ENCODE peak calls at places on chromosome 17, in four cellular contexts. V, Z, K and G are unnamed samples.
A peak's percentile ranks its signal among the peaks of the same experiment; 100 is the strongest.

GRCh38 chr17:66971249-66971648 is 6.7 kb downstream of the CACNG4 start:
- DNase-seq in Z (no peak), K (no peak), V (no peak), G (no peak)

GRCh38 chr17:30222741-30223175 is 12.7 kb downstream of the SLC6A4 start:
- DNase-seq in Z (no peak), K (no peak), V (no peak), G (no peak)

GRCh38 chr17:7794063-7794663 is 39.9 kb upstream of the KDM6B start:
- DNase-seq in K (no peak), V (no peak), Z (no peak), G (no peak)

GRCh38 chr17:77571562-77571981 is 386.9 kb upstream of the TNRC6C start:
- DNase-seq in V (no peak), Z (no peak), K (no peak), G (no peak)

GRCh38 chr17:7656958-7657715 is 6.4 kb downstream of the ATP1B2 start:
- DNase-seq in Z (peak; percentile 94), V (no peak), K (no peak), G (peak; percentile 71)

GRCh38 chr17:39742856-39743436 is 5.2 kb downstream of the GRB7 start:
- DNase-seq in Z (no peak), K (no peak), V (no peak), G (no peak)

GRCh38 chr17:33038740-33039139 is 47.1 kb downstream of the SPACA3 start:
- DNase-seq in Z (peak; percentile 85), V (no peak), K (no peak), G (peak; percentile 64)

GRCh38 chr17:19418312-19418992 is 7.4 kb downstream of the RNF112 start:
- DNase-seq in K (peak; percentile 67), Z (no peak), V (no peak), G (no peak)

GRCh38 chr17:27340990-27341595 is 47.2 kb downstream of the WSB1 start:
- DNase-seq in V (no peak), Z (no peak), K (no peak), G (no peak)

DNA sequence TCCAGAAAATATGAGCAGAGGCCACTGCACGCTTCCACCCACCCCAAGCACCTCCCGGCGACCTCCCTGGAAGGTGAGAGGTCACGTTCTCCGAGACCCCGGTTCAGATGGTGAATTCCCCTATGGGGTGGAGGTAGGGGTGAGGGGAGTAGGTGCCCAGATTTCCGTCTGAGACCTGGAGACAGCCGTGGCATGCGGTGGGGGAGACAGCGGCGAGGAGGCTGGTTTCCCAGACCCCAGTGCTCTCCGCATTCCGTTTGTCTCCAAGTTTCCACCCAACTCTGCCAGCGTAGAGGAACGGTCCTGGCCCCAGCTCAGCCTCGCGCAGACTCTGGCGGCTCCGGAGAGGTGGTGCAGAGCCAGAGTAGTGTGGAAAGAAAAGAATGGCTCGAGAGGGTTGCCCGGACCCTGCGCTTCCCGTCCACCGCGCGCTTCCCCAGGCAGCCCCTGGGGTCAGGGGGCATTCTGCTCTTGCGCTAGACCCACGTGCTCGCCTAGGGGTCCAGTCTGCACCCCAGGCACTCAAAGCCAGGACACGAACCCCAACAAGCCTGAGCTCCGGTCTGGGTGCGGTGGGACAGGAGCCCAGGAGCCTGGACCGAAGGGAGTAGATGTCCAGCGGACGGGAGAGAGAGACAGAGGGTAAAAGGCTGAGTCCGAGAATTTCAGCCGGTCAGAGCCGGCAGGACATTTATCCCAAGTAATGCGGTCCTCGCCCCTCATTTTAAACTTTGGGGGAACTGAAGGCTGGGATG is 3.9 kb downstream of the PMP22 start:
- DNase-seq in V (peak; percentile 43), K (peak; percentile 61), Z (peak; percentile 64), G (peak; percentile 47)
- TF ChIP-seq CTCF in V (no peak), K (peak; percentile 27), Z (no peak), G (peak; percentile 22)

GRCh38 chr17:1647802-1648581 is 1.7 kb downstream of the RILP start:
- DNase-seq in Z (peak; percentile 77), K (no peak), V (no peak), G (no peak)

GRCh38 chr17:1650731-1651558 is 1.3 kb upstream of the RILP start:
- DNase-seq in Z (no peak), K (no peak), V (no peak), G (no peak)

GRCh38 chr17:1648582-1649115 is 1.0 kb downstream of the RILP start:
- DNase-seq in Z (peak; percentile 95), V (no peak), K (peak; percentile 94), G (peak; percentile 97)

GRCh38 chr17:1649844-1650409 is at the start of gene RILP:
- DNase-seq in Z (peak; percentile 57), K (peak; percentile 16), V (peak; percentile 82), G (no peak)

DNA sequence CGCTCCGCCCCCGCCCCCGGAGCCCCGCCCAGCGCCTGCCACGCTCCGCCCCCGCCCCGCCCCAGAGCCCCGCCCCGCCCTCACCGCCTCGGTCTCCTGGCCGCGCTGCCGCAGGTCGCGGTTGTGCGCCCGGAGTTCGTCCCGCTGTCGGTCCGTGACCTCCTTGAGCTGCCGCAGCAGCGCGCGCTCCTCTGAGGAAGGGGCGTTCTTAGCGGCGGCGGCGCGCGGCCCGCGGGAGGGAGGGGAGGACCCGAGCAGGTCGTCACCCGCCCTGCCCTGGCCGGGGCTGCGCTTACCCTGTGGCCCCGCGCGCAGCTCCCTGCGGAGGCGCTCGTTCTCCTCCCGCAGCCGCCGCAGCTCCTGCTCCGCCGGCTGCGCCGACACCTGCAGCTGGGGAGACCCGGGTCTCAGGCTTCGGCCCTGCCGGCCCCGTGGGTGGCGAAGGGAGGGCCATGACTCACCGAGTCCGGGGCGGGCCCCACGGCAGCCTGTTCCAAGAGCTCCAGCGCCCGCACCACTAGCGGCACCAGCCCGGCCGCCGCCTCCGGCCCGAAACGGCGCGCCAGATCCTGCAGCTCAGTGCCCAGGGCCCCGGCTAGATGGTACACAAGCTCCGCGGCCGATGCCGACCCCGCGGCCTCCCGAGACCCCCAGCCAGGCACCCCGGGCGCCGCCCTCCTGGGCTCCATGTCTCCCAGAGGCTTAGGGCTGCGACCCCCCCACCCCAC is 386 bp downstream of the RILP start:
- DNase-seq in Z (peak; percentile 80), V (peak; percentile 84), K (peak; percentile 92), G (peak; percentile 67)
- TF ChIP-seq CTCF in Z (no peak), V (no peak), K (no peak), G (peak; percentile 21)

DNA sequence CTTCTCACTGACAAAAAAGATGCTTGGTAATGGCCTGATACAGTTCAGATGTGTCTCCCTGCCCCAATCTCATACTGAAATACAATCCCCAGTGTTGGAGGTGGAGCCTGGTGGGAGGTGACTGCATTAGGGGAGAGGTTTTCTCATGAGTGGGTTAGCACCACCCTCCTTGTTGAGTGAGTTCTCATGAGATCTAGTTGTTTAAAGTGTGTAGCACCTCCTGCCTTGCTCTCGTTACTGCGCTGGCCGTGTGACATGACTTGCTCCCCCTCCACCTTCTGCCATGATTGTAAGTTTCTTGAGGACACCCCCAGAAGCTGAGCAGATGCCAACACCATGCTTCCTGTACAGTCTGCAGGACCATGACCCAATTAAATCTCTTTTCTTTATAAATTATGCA is 5.0 kb downstream of the TSR1 start:
- DNase-seq in K (no peak), Z (no peak), V (no peak), G (no peak)
- TF ChIP-seq CTCF in K (no peak), Z (no peak), V (no peak), G (no peak)

GRCh38 chr17:41932821-41933389 is 2.5 kb downstream of the ODAD4 start:
- DNase-seq in K (no peak), Z (no peak), V (no peak), G (no peak)

GRCh38 chr17:41935641-41936040 is 5.2 kb downstream of the ODAD4 start:
- DNase-seq in V (no peak), Z (no peak), K (no peak), G (no peak)

GRCh38 chr17:41928693-41929251 is 1.6 kb upstream of the ODAD4 start:
- DNase-seq in K (no peak), Z (no peak), V (no peak), G (no peak)

GRCh38 chr17:41925991-41926590 is 4.3 kb upstream of the ODAD4 start:
- DNase-seq in V (no peak), K (no peak), Z (no peak), G (no peak)

GRCh38 chr17:41930009-41930832 is at the start of gene ODAD4:
- DNase-seq in Z (peak; percentile 95), K (peak; percentile 97), V (peak; percentile 97), G (peak; percentile 91)
- TF ChIP-seq CTCF in Z (no peak), K (peak; percentile 53), V (peak; percentile 44), G (peak; percentile 62)

GRCh38 chr17:81339180-81339501 is 44.0 kb upstream of the SLC38A10 start:
- DNase-seq in Z (peak; percentile 47), V (peak; percentile 82), K (no peak), G (no peak)
- TF ChIP-seq CTCF in Z (no peak), V (no peak), K (no peak), G (no peak)

GRCh38 chr17:48024149-48025039 is 13.2 kb downstream of the COPZ2 start:
- DNase-seq in K (no peak), Z (peak; percentile 52), V (peak; percentile 74), G (peak; percentile 28)
- TF ChIP-seq CTCF in K (no peak), Z (no peak), V (no peak), G (no peak)